ENCODE peak calls at places on chromosomes 3 and 15, in ten cellular contexts. F is gastrocnemius medialis; O is transverse colon; M is lower lobe of right lung; G is CD8-positive, alpha-beta T cell; D is body of pancreas; W is MM.1S; K is pancreas; Z is upper lobe of right lung; E is right cardiac atrium. Y is an unnamed sample.

GRCh38 chr3:158936530-158937113 is 134.8 kb downstream of the MFSD1 start:
- DNase-seq in F (no peak), O (no peak), Z (no peak), G (no peak), K (no peak), M (no peak), E (peak; percentile 21), W (no peak), D (no peak), Y (no peak)

GRCh38 chr3:196915375-196915774 is 27.0 kb downstream of the NCBP2 start:
- DNase-seq in F (no peak), Z (no peak), K (no peak), W (no peak), M (no peak), G (no peak), E (no peak), D (no peak), O (no peak), Y (no peak)

GRCh38 chr3:177875786-177876476 is 660.3 kb upstream of the KCNMB2 start:
- DNase-seq in D (no peak), Z (no peak), M (no peak), G (no peak), F (no peak), K (no peak), E (no peak), W (no peak), O (no peak), Y (no peak)

GRCh38 chr3:88321696-88322095 is 171.9 kb downstream of the C3orf38 start:
- DNase-seq in D (no peak), Z (no peak), O (no peak), M (no peak), W (no peak), F (no peak), E (no peak), K (no peak), G (no peak), Y (no peak)

GRCh38 chr3:39809181-39809994 is at the start of gene MYRIP:
- DNase-seq in D (peak; percentile 90), G (no peak), W (peak; percentile 87), F (peak; percentile 23), E (peak; percentile 83), Z (peak; percentile 91), M (peak; percentile 85), K (peak; percentile 84), O (peak; percentile 81), Y (no peak)

GRCh38 chr3:122938756-122939425 is 88.7 kb downstream of the SEMA5B start:
- DNase-seq in F (no peak), Z (no peak), M (peak; percentile 78), O (no peak), E (peak; percentile 69), K (no peak), W (no peak), D (peak; percentile 60), G (no peak), Y (no peak)

GRCh38 chr3:127373701-127374625 is 86.1 kb upstream of the PRR20G start:
- DNase-seq in E (no peak), Z (peak; percentile 66), F (no peak), D (no peak), G (no peak), M (no peak), K (no peak), W (no peak), O (peak; percentile 20), Y (no peak)

GRCh38 chr15:72197045-72197459 is 535 bp downstream of the GRAMD2A start:
- DNase-seq in K (no peak), Z (no peak), G (no peak), M (no peak), F (no peak), O (no peak), D (no peak), E (no peak), W (no peak), Y (no peak)

GRCh38 chr15:68729789-68730201 is 90.9 kb downstream of the ANP32A start:
- DNase-seq in G (no peak), M (no peak), F (no peak), W (no peak), O (no peak), D (no peak), E (no peak), Z (no peak), K (no peak), Y (no peak)

GRCh38 chr3:185152433-185153169 is at the start of gene C3orf70:
- DNase-seq in W (peak; percentile 82), O (peak; percentile 69), E (peak; percentile 90), K (no peak), Z (peak; percentile 78), F (no peak), D (peak; percentile 27), G (no peak), M (peak; percentile 61), Y (no peak)

GRCh38 chr3:195060531-195061385 is 210.2 kb downstream of the XXYLT1 start:
- DNase-seq in D (no peak), E (no peak), O (no peak), F (no peak), M (no peak), G (no peak), Z (peak; percentile 49), K (no peak), W (no peak), Y (no peak)
- H3K4me1 ChIP-seq in D (no peaks in the 10 kb centered on the region), E (no peaks in the 10 kb centered on the region), O (peaks cover 6% of the 10 kb centered on the region), F (peaks cover 13% of the 10 kb centered on the region), M (no peaks in the 10 kb centered on the region), G (no peaks in the 10 kb centered on the region), Z (no peaks in the 10 kb centered on the region), K (no peaks in the 10 kb centered on the region), W (peaks cover 11% of the 10 kb centered on the region), Y (no peaks in the 10 kb centered on the region)

GRCh38 chr15:25236143-25236860 is 202.5 kb downstream of the UBE3A start:
- DNase-seq in O (no peak), M (peak; percentile 6), F (no peak), G (no peak), E (peak; percentile 10), K (no peak), D (no peak), Z (peak; percentile 22), W (no peak), Y (no peak)

GRCh38 chr15:25236861-25237155 is 202.0 kb downstream of the UBE3A start:
- DNase-seq in D (no peak), W (no peak), G (no peak), O (no peak), Z (no peak), K (no peak), M (peak; percentile 14), E (peak; percentile 18), F (no peak), Y (no peak)

GRCh38 chr15:25234831-25235230 is 204.0 kb downstream of the UBE3A start:
- DNase-seq in F (no peak), Z (no peak), O (no peak), W (no peak), M (no peak), D (no peak), G (no peak), K (no peak), E (peak; percentile 16), Y (no peak)

GRCh38 chr15:25233766-25234350 is 205.0 kb downstream of the UBE3A start:
- DNase-seq in W (no peak), E (peak; percentile 11), M (no peak), O (no peak), G (no peak), F (no peak), Z (no peak), D (no peak), K (no peak), Y (no peak)

GRCh38 chr15:25235391-25235790 is 203.4 kb downstream of the UBE3A start:
- DNase-seq in M (no peak), E (peak; percentile 10), O (no peak), G (no peak), K (no peak), D (no peak), F (no peak), W (no peak), Z (no peak), Y (no peak)
- H3K9me3 ChIP-seq in M (no peaks in the 10 kb centered on the region), E (no peaks in the 10 kb centered on the region), O (no peaks in the 10 kb centered on the region), G (no peaks in the 10 kb centered on the region), K (no peaks in the 10 kb centered on the region), D (no peaks in the 10 kb centered on the region), F (no peaks in the 10 kb centered on the region), W (no peaks in the 10 kb centered on the region), Z (no peaks in the 10 kb centered on the region), Y (peaks cover 33% of the 10 kb centered on the region)

DNA sequence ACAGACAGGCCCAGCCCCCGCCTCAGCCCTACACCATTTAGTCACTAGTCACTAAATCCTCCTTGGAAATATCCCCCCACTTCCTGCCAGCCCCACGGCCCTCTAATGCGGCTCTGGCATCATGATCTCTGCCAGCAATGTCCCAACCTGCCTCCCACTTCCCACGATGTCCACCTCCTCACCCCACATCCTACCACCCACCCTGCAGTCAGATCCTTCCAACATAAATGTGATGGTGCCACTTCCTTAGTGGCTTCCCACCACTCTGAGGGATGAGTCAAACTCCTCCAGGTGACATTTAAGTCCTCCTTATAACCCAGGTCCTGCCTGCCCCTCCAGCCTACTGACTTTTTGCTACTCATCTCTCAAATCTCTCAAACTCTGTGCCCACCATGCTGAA is 167.5 kb downstream of the SHQ1 start:
- DNase-seq in W (no peak), G (no peak), K (no peak), Z (no peak), F (no peak), O (no peak), E (no peak), D (no peak), M (no peak), Y (no peak)
- H3K27ac ChIP-seq in W (no peak overlapping the region), G (no peak overlapping the region), K (no peak overlapping the region), Z (no peak overlapping the region), F (no peak overlapping the region), O (no peak overlapping the region), E (no peak overlapping the region), D (no peak overlapping the region), M (no peak overlapping the region), Y (no peak overlapping the region)

GRCh38 chr15:56763496-56763895 is 30.2 kb upstream of the ZNF280D start:
- DNase-seq in F (no peak), G (no peak), Z (no peak), W (no peak), K (no peak), O (no peak), E (no peak), D (no peak), M (no peak), Y (no peak)
- H3K4me1 ChIP-seq in F (peaks cover 22% of the 10 kb centered on the region), G (no peaks in the 10 kb centered on the region), Z (peaks cover 10% of the 10 kb centered on the region), W (peaks cover 13% of the 10 kb centered on the region), K (peaks cover 6% of the 10 kb centered on the region), O (peaks cover 6% of the 10 kb centered on the region), E (no peaks in the 10 kb centered on the region), D (peaks cover 8% of the 10 kb centered on the region), M (peaks cover 7% of the 10 kb centered on the region), Y (no peaks in the 10 kb centered on the region)

GRCh38 chr3:26281284-26281977 is 341.1 kb upstream of the LRRC3B start:
- DNase-seq in Z (no peak), G (no peak), O (no peak), W (peak; percentile 49), D (peak; percentile 84), K (peak; percentile 69), M (no peak), E (no peak), F (no peak), Y (no peak)
- H3K9me3 ChIP-seq in Z (peaks cover 6% of the 10 kb centered on the region), G (no peaks in the 10 kb centered on the region), O (peaks cover 14% of the 10 kb centered on the region), W (no peaks in the 10 kb centered on the region), D (no peaks in the 10 kb centered on the region), K (no peaks in the 10 kb centered on the region), M (peaks cover 17% of the 10 kb centered on the region), E (peaks cover 5% of the 10 kb centered on the region), F (peaks cover 7% of the 10 kb centered on the region), Y (peaks cover 16% of the 10 kb centered on the region)

Y was measured in naive thymus-derived CD4-positive, alpha-beta T cell.